ENCODE peak calls at places on chromosomes 5 and 9, in nine cellular contexts. X is cardiac muscle cell, R is ascending aorta, F is GM12878, Q is left ventricle myocardium inferior, U is neural progenitor cell, D is PC-3, J is hepatocyte, K is SK-N-SH. W is an unnamed sample.

GRCh38 chr5:81425569-81425968 is 31.6 kb upstream of the ACOT12 start:
- DNase-seq in X (peak; percentile 59), R (no peak), F (no peak), Q (no peak), U (peak; percentile 55), D (peak; percentile 52), J (peak; percentile 71), K (peak; percentile 45), W (no peak)

GRCh38 chr5:103867857-103868598 is 305.4 kb upstream of the NUDT12 start:
- DNase-seq in X (no peak), R (no peak), F (no peak), Q (no peak), U (no peak), D (peak; percentile 55), J (no peak), K (peak; percentile 16), W (no peak)

GRCh38 chr5:131386779-131387178 is 122.9 kb downstream of the CDC42SE2 start:
- DNase-seq in X (no peak), R (no peak), F (no peak), Q (no peak), U (no peak), D (peak; percentile 35), J (peak; percentile 10), K (no peak), W (no peak)

GRCh38 chr5:97231025-97231636 is 48.1 kb upstream of the RIOK2 start:
- DNase-seq in X (peak; percentile 72), R (no peak), F (peak; percentile 20), Q (no peak), U (peak; percentile 74), D (peak; percentile 79), J (peak; percentile 85), K (peak; percentile 44), W (peak; percentile 31)

GRCh38 chr9:121227867-121228266 is 26.2 kb upstream of the RAB14 start:
- DNase-seq in X (no peak), R (peak; percentile 52), F (no peak), Q (no peak), U (no peak), D (no peak), J (no peak), K (no peak), W (no peak)

GRCh38 chr5:132083065-132083678 is 9.6 kb downstream of the CSF2 start:
- DNase-seq in X (no peak), R (no peak), F (no peak), Q (no peak), U (no peak), D (no peak), J (no peak), K (no peak), W (no peak)

GRCh38 chr9:108184941-108185340 is 670.8 kb downstream of the ACTL7B start:
- DNase-seq in X (no peak), R (peak; percentile 66), F (no peak), Q (no peak), U (no peak), D (peak; percentile 67), J (peak; percentile 73), K (no peak), W (no peak)

GRCh38 chr5:113776832-113777525 is 263.5 kb downstream of the YTHDC2 start:
- DNase-seq in X (no peak), R (no peak), F (no peak), Q (no peak), U (no peak), D (peak; percentile 6), J (no peak), K (no peak), W (no peak)

GRCh38 chr5:14202462-14202861 is 59.3 kb downstream of the TRIO start:
- DNase-seq in X (no peak), R (no peak), F (no peak), Q (no peak), U (no peak), D (no peak), J (no peak), K (no peak), W (no peak)
- H3K4me1 ChIP-seq in X (peaks cover 30% of the 10 kb centered on the region), R (peaks cover 7% of the 10 kb centered on the region), F (peaks cover 31% of the 10 kb centered on the region), Q (peaks cover 92% of the 10 kb centered on the region), U (peaks cover 28% of the 10 kb centered on the region), D (peaks cover 31% of the 10 kb centered on the region), J (peaks cover 13% of the 10 kb centered on the region), K (peaks cover 77% of the 10 kb centered on the region), W (no peaks in the 10 kb centered on the region)

GRCh38 chr9:95459218-95459617 is 57.6 kb downstream of the PTCH1 start:
- DNase-seq in X (no peak), R (no peak), F (no peak), Q (no peak), U (no peak), D (no peak), J (peak; percentile 42), K (no peak), W (no peak)

GRCh38 chr9:95458666-95459065 is 58.1 kb downstream of the PTCH1 start:
- DNase-seq in X (no peak), R (peak; percentile 34), F (no peak), Q (no peak), U (no peak), D (no peak), J (peak; percentile 57), K (peak; percentile 83), W (no peak)

GRCh38 chr9:95455714-95456113 is 61.1 kb downstream of the PTCH1 start:
- DNase-seq in X (no peak), R (peak; percentile 13), F (no peak), Q (no peak), U (no peak), D (no peak), J (no peak), K (no peak), W (no peak)

GRCh38 chr9:95459867-95460626 is 56.7 kb downstream of the PTCH1 start:
- DNase-seq in X (no peak), R (peak; percentile 15), F (no peak), Q (no peak), U (no peak), D (no peak), J (peak; percentile 54), K (no peak), W (no peak)

DNA sequence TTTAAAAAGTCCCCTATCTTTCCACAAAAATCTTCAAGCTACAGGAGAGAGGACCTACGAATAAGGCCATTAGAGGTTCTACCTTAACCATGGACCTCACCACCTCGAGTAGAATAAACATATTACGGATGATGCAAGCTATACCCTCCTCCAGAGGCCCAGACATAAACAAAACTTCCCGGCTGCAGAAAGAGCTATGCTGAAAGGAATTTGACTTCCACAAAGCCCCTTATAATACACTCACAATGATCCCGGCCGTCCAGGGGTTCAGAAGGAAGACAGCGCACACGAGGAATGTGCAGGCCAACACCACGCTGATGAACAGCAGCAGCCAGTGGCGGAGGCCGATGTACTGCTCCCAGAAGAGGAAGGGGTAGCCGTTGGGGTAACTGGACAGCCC is 59.0 kb downstream of the PTCH1 start:
- DNase-seq in X (no peak), R (peak; percentile 48), F (no peak), Q (no peak), U (peak; percentile 46), D (no peak), J (peak; percentile 47), K (no peak), W (no peak)
- H3K36me3 ChIP-seq in X (peaks cover 36% of the 10 kb centered on the region), R (peaks cover 84% of the 10 kb centered on the region), F (peaks cover 2% of the 10 kb centered on the region), Q (peaks cover 90% of the 10 kb centered on the region), U (peaks cover 4% of the 10 kb centered on the region), D (no peaks in the 10 kb centered on the region), J (no peaks in the 10 kb centered on the region), K (peaks cover 52% of the 10 kb centered on the region), W (peaks cover 90% of the 10 kb centered on the region)

GRCh38 chr9:127754761-127755557 is 19.9 kb upstream of the TOR2A start:
- DNase-seq in X (peak; percentile 52), R (no peak), F (no peak), Q (no peak), U (peak; percentile 89), D (no peak), J (no peak), K (peak; percentile 97), W (no peak)

GRCh38 chr9:127751269-127752054 is 16.4 kb upstream of the TOR2A start:
- DNase-seq in X (peak; percentile 76), R (no peak), F (no peak), Q (no peak), U (peak; percentile 79), D (peak; percentile 16), J (peak; percentile 64), K (no peak), W (no peak)

GRCh38 chr9:127753556-127753955 is 18.5 kb upstream of the TOR2A start:
- DNase-seq in X (no peak), R (no peak), F (no peak), Q (no peak), U (no peak), D (no peak), J (no peak), K (no peak), W (no peak)

GRCh38 chr9:127754099-127754760 is 19.1 kb upstream of the TOR2A start:
- DNase-seq in X (peak; percentile 49), R (no peak), F (no peak), Q (no peak), U (peak; percentile 86), D (no peak), J (no peak), K (peak; percentile 95), W (no peak)

DNA sequence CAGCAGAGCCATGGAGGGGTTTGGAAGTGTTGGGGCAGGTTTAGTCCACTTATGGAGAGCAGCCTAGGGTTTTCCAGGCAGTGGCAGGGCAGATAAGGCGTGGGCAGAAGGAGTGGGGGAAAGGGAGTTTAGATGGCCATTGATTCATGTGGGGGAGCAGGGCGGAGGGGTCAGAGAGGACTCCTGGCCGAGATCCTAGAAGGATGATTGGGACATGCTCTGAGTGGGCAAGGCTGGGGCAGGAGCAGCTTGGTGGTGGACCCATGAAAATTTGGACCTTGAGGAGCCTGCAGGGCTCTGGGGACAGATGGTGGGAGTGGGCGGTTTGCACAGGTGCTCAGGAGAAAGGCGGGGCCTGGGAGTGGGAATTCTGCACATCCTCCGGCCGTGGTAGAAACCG is 18.1 kb upstream of the TOR2A start:
- DNase-seq in X (no peak), R (no peak), F (no peak), Q (no peak), U (no peak), D (no peak), J (no peak), K (no peak), W (no peak)
- TF ChIP-seq CTCF in X (no peak), R (no peak), F (no peak), Q (no peak), U (no peak), D (no peak), J (no peak), K (no peak), W (no peak)

GRCh38 chr5:116530276-116530675 is 44.3 kb downstream of the SEMA6A start:
- DNase-seq in X (no peak), R (no peak), F (no peak), Q (no peak), U (no peak), D (no peak), J (no peak), K (no peak), W (no peak)

GRCh38 chr5:116531635-116532034 is 43.0 kb downstream of the SEMA6A start:
- DNase-seq in X (no peak), R (no peak), F (no peak), Q (no peak), U (no peak), D (no peak), J (no peak), K (no peak), W (no peak)

GRCh38 chr5:116529615-116530014 is 45.0 kb downstream of the SEMA6A start:
- DNase-seq in X (no peak), R (no peak), F (no peak), Q (no peak), U (no peak), D (no peak), J (no peak), K (no peak), W (no peak)

GRCh38 chr5:116532762-116533525 is 41.7 kb downstream of the SEMA6A start:
- DNase-seq in X (no peak), R (no peak), F (no peak), Q (no peak), U (no peak), D (no peak), J (peak; percentile 39), K (no peak), W (no peak)

GRCh38 chr5:116531117-116531516 is 43.5 kb downstream of the SEMA6A start:
- DNase-seq in X (no peak), R (no peak), F (no peak), Q (no peak), U (no peak), D (no peak), J (no peak), K (no peak), W (no peak)
- H3K4me1 ChIP-seq in X (peaks cover 21% of the 10 kb centered on the region), R (no peaks in the 10 kb centered on the region), F (no peaks in the 10 kb centered on the region), Q (peaks cover 55% of the 10 kb centered on the region), U (peaks cover 98% of the 10 kb centered on the region), D (no peaks in the 10 kb centered on the region), J (peaks cover 83% of the 10 kb centered on the region), K (no peaks in the 10 kb centered on the region), W (no peaks in the 10 kb centered on the region)

W was measured in tibial artery.